ENCODE peak calls at places on chromosomes 1 and 21, in nine cellular contexts. I, H, Y, K, D, L, T, C and V are unnamed samples. For H3K27me3, the result is how much of the 10 kb centered on the place peaks cover.

GRCh38 chr1:18769140-18769539 is 90.3 kb downstream of the TAS1R2 start:
- DNase-seq in I (no peak), H (no peak), Y (no peak), K (no peak), D (no peak), L (no peak), T (no peak), C (no peak), V (no peak)

GRCh38 chr21:44996983-44997936 is 57.4 kb downstream of the SLX9 start:
- DNase-seq in I (no peak), H (no peak), Y (no peak), K (no peak), D (no peak), L (no peak), T (no peak), C (no peak), V (no peak)

GRCh38 chr1:34366875-34367624 is 190.3 kb downstream of the C1orf94 start:
- DNase-seq in I (no peak), H (no peak), Y (no peak), K (no peak), D (no peak), L (no peak), T (no peak), C (no peak), V (no peak)

GRCh38 chr1:229793488-229793887 is 167.4 kb downstream of the URB2 start:
- DNase-seq in I (no peak), H (no peak), Y (no peak), K (no peak), D (no peak), L (no peak), T (no peak), C (no peak), V (no peak)

GRCh38 chr21:29301703-29302102 is 3.0 kb downstream of the BACH1 start:
- DNase-seq in I (no peak), H (no peak), Y (no peak), K (no peak), D (no peak), L (no peak), T (no peak), C (no peak), V (no peak)

GRCh38 chr21:35014302-35015044 is 34.6 kb downstream of the RUNX1 start:
- DNase-seq in I (no peak), H (no peak), Y (no peak), K (no peak), D (no peak), L (no peak), T (no peak), C (no peak), V (no peak)

GRCh38 chr1:96362623-96363022 is 359.0 kb upstream of the PTBP2 start:
- DNase-seq in I (peak), H (no peak), Y (peak), K (no peak), D (peak), L (no peak), T (no peak), C (no peak), V (peak)

GRCh38 chr1:106960412-106960811 is 96.1 kb upstream of the PRMT6 start:
- DNase-seq in I (no peak), H (no peak), Y (no peak), K (no peak), D (no peak), L (no peak), T (no peak), C (no peak), V (no peak)

GRCh38 chr1:180842052-180842451 is 70.6 kb upstream of the KIAA1614 start:
- DNase-seq in I (peak), H (no peak), Y (peak), K (no peak), D (peak), L (no peak), T (no peak), C (no peak), V (peak)

GRCh38 chr1:9101510-9102146 is 27.3 kb downstream of the GPR157 start:
- DNase-seq in I (peak), H (peak), Y (peak), K (peak), D (peak), L (no peak), T (no peak), C (peak), V (peak)

GRCh38 chr1:177092001-177092400 is 72.5 kb downstream of the ASTN1 start:
- DNase-seq in I (peak), H (no peak), Y (no peak), K (no peak), D (no peak), L (no peak), T (no peak), C (no peak), V (no peak)

GRCh38 chr1:17227358-17227915 is 21.5 kb upstream of the PADI3 start:
- DNase-seq in I (no peak), H (no peak), Y (no peak), K (no peak), D (no peak), L (no peak), T (no peak), C (no peak), V (no peak)

GRCh38 chr1:212597495-212597894 is 11.1 kb upstream of the ATF3 start:
- DNase-seq in I (no peak), H (no peak), Y (no peak), K (no peak), D (peak), L (no peak), T (no peak), C (no peak), V (no peak)

GRCh38 chr1:213986020-213986924 is 1.5 kb upstream of the PROX1 start:
- DNase-seq in I (no peak), H (no peak), Y (no peak), K (no peak), D (no peak), L (no peak), T (no peak), C (no peak), V (peak)

GRCh38 chr21:35559881-35560280 is 500.4 kb downstream of the SETD4 start:
- DNase-seq in I (peak), H (no peak), Y (peak), K (no peak), D (peak), L (no peak), T (no peak), C (no peak), V (peak)

GRCh38 chr1:38950553-38950952 is 8.9 kb upstream of the RHBDL2 start:
- DNase-seq in I (no peak), H (no peak), Y (no peak), K (no peak), D (no peak), L (no peak), T (no peak), C (no peak), V (no peak)

GRCh38 chr1:202810193-202810614 is 550 bp upstream of the PCAT6 start:
- DNase-seq in I (no peak), H (no peak), Y (no peak), K (no peak), D (no peak), L (no peak), T (no peak), C (no peak), V (no peak)

GRCh38 chr1:162135271-162135775 is 65.8 kb downstream of the NOS1AP start:
- DNase-seq in I (no peak), H (no peak), Y (no peak), K (no peak), D (no peak), L (no peak), T (no peak), C (no peak), V (no peak)

GRCh38 chr1:241715956-241716355 is 63.9 kb downstream of the WDR64 start:
- DNase-seq in I (no peak), H (no peak), Y (no peak), K (no peak), D (no peak), L (no peak), T (no peak), C (no peak), V (peak)

GRCh38 chr1:238063454-238063853 is 172.7 kb upstream of the ZP4 start:
- DNase-seq in I (peak), H (no peak), Y (no peak), K (no peak), D (peak), L (peak), T (no peak), C (no peak), V (peak)

GRCh38 chr1:213649373-213649772 is 338.4 kb upstream of the PROX1 start:
- DNase-seq in I (no peak), H (no peak), Y (no peak), K (no peak), D (no peak), L (no peak), T (no peak), C (no peak), V (no peak)

GRCh38 chr21:18725653-18726052 is 322.1 kb upstream of the TMPRSS15 start:
- DNase-seq in I (no peak), H (no peak), Y (no peak), K (no peak), D (no peak), L (no peak), T (no peak), C (no peak), V (no peak)

GRCh38 chr1:203519053-203519770 is 25.3 kb downstream of the OPTC start:
- DNase-seq in I (peak), H (no peak), Y (no peak), K (no peak), D (no peak), L (peak), T (no peak), C (no peak), V (no peak)

GRCh38 chr1:12774801-12775345 is 1.3 kb downstream of the PRAMEF12 start:
- DNase-seq in I (no peak), H (no peak), Y (no peak), K (no peak), D (no peak), L (no peak), T (no peak), C (no peak), V (no peak)

GRCh38 chr1:12031039-12031980 is 12.0 kb downstream of the MIIP start:
- DNase-seq in I (no peak), H (peak), Y (peak), K (no peak), D (peak), L (no peak), T (no peak), C (no peak), V (peak)

GRCh38 chr1:184972281-184973055 is 1.8 kb downstream of the NIBAN1 start:
- DNase-seq in I (peak), H (no peak), Y (no peak), K (no peak), D (peak), L (no peak), T (no peak), C (no peak), V (peak)

GRCh38 chr1:241677171-241677570 is 25.1 kb downstream of the WDR64 start:
- DNase-seq in I (no peak), H (no peak), Y (no peak), K (no peak), D (no peak), L (no peak), T (no peak), C (no peak), V (no peak)

GRCh38 chr21:42313501-42313969 is 1.7 kb downstream of the TFF3 start:
- DNase-seq in I (no peak), H (no peak), Y (no peak), K (no peak), D (no peak), L (no peak), T (no peak), C (no peak), V (no peak)

GRCh38 chr21:31731112-31731801 is 661 bp downstream of the SCAF4 start:
- DNase-seq in I (peak), H (peak), Y (no peak), K (peak), D (no peak), L (peak), T (peak), C (peak), V (peak)

GRCh38 chr21:45326834-45327457 is 39.3 kb upstream of the POFUT2 start:
- DNase-seq in I (no peak), H (no peak), Y (no peak), K (no peak), D (no peak), L (peak), T (no peak), C (no peak), V (no peak)

GRCh38 chr1:14128096-14128495 is 428.1 kb downstream of the PRDM2 start:
- DNase-seq in I (no peak), H (no peak), Y (no peak), K (no peak), D (no peak), L (no peak), T (no peak), C (no peak), V (no peak)

GRCh38 chr1:228463009-228463558 is 24.1 kb upstream of the RNF187 start:
- DNase-seq in I (no peak), H (no peak), Y (no peak), K (no peak), D (no peak), L (no peak), T (no peak), C (no peak), V (no peak)
- H3K27me3 ChIP-seq in I (under half), H (under half), Y (under half), K (half or more), D (half or more), L (under half), T (under half), C (under half), V (half or more)

DNA sequence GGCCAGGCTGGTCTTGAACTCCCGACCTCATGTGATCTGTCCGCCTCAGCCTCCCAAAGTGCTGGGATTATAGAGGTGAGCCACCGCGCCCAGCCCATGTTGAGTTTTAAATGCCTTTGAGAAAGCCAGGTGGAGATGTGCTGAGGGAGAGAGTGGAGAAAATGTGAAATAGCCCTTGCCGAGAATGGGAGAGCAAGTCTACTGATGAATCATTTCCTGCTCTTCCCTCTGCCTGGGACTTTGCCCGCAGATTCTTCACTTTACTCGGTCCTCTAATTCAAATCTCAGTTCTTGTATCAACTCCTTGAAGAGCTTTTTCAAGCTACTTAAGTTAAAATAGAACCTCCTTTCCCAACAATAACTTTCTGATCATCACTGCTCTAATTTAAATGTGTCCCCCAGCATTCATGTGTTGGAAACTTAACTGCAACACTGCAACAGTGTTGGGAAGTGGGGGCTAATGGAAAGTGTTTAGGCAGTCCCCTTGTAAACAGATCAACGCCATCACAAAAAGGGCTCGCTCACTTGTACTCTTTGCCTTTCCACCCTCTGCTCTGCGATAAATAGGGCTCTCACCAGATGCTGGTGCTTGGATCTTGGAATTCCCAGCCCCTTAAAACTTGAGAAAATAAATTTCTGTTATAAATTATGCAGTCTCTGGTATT is 27.8 kb downstream of the OSBPL9 start:
- DNase-seq in I (peak), H (no peak), Y (peak), K (no peak), D (peak), L (no peak), T (no peak), C (peak), V (peak)
- H3K27me3 ChIP-seq in I (under half), H (under half), Y (under half), K (under half), D (under half), L (under half), T (under half), C (under half), V (under half)

DNA sequence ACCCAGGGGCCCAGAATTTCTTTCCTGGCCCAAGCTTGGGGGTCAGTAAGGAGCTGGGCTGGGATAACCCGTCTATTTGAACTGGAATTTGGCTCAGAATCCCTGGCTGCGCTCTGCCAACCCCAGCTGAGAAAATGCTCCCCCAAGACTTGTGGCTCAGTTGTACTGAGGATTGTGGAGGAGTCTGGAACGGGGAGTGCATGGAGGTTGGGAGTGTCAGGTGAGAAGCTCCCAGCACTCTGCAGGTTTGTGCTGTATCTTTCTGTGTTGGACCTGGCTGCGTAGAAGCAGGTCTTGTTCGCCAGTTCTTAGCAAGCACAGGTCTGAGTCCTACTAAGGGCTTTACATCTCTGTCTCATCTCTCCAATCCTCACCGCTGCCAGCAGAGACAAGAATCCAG is 1.6 kb downstream of the TCEA3 start:
- DNase-seq in I (no peak), H (peak), Y (no peak), K (no peak), D (no peak), L (peak), T (no peak), C (no peak), V (peak)
- H3K27me3 ChIP-seq in I (under half), H (under half), Y (under half), K (under half), D (under half), L (under half), T (under half), C (under half), V (under half)

DNA sequence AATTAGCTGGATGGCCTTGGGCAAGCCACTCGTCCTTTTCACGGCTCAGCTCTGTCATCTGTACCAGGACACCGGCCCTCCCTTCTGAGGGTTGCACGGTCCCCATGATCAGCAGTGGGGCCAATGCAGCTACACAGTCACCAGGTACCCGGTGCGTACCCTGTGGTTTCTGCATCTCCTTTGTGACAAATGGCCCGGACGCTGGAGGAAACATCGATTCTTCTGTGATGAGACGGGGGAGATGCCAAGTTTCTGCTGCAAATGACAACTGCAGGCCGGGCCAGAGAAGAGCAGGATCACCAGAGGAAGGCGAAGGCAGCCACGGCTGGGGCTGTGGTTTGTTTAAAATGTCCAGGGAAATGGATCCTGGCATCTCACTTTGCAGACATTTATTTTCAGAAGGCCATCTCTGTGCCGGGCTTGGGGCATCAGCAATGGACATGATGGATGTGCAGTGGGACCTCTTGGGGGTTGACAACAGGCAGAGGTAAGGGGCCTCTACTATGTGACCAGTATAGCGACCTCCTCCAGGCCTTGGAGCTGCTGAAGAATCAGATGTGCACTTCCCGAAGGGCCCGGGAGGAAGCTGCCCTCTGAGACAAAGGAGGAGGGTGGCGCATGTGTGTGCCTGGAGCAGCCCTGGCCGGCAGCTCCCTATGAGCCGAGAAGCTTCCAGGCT is 221.9 kb upstream of the C1orf174 start:
- DNase-seq in I (no peak), H (no peak), Y (no peak), K (no peak), D (no peak), L (no peak), T (no peak), C (no peak), V (no peak)
- H3K27me3 ChIP-seq in I (under half), H (under half), Y (under half), K (under half), D (under half), L (under half), T (under half), C (under half), V (under half)

GRCh38 chr1:166166701-166167394 is at the start of gene FAM78B:
- DNase-seq in I (peak), H (peak), Y (no peak), K (peak), D (peak), L (peak), T (no peak), C (peak), V (peak)
- H3K27me3 ChIP-seq in I (under half), H (under half), Y (under half), K (under half), D (under half), L (under half), T (under half), C (under half), V (under half)

GRCh38 chr1:226868726-226869125 is 1.7 kb upstream of the PSEN2 start:
- DNase-seq in I (no peak), H (no peak), Y (no peak), K (no peak), D (no peak), L (no peak), T (no peak), C (no peak), V (no peak)
- H3K27me3 ChIP-seq in I (under half), H (under half), Y (under half), K (under half), D (under half), L (under half), T (under half), C (under half), V (under half)

GRCh38 chr1:2155147-2155598 is 39.4 kb downstream of the FAAP20 start:
- DNase-seq in I (no peak), H (no peak), Y (no peak), K (no peak), D (no peak), L (no peak), T (no peak), C (no peak), V (no peak)

GRCh38 chr1:2152914-2153313 is 41.7 kb downstream of the FAAP20 start:
- DNase-seq in I (no peak), H (no peak), Y (no peak), K (no peak), D (no peak), L (no peak), T (no peak), C (no peak), V (no peak)

GRCh38 chr1:2151906-2152305 is 42.7 kb downstream of the FAAP20 start:
- DNase-seq in I (no peak), H (no peak), Y (no peak), K (no peak), D (no peak), L (no peak), T (no peak), C (no peak), V (no peak)

GRCh38 chr1:2155788-2156187 is 38.8 kb downstream of the FAAP20 start:
- DNase-seq in I (no peak), H (no peak), Y (no peak), K (no peak), D (no peak), L (no peak), T (no peak), C (no peak), V (no peak)

DNA sequence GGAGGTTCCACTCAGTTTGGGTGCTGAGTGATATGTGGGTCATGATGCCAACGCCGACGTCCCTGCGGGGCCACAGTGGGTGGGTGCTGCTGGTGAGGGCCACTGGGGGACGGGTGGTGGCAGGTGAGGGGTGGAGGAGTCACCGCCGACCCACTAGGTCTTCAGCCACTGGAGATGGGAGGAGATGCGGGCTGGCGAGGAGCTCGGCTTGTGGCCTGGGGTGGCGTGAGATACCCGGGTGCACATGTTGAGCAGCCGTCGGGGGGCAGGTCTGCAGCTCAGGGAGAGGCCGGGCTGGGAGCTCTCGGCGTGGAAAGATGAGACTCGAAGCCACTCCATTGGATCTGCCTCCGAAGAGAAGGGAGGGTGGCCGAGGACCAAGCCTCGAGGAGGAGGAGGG is 40.5 kb downstream of the FAAP20 start:
- DNase-seq in I (no peak), H (no peak), Y (no peak), K (no peak), D (no peak), L (no peak), T (no peak), C (no peak), V (no peak)
- H3K27me3 ChIP-seq in I (under half), H (under half), Y (under half), K (under half), D (under half), L (under half), T (under half), C (under half), V (under half)